ENCODE peak calls at places on chromosomes 2 and 18, in five cellular contexts. Z is stromal cell of bone marrow; I is neural progenitor cell; X is HT1080; H is effector memory CD4-positive, alpha-beta T cell. L is an unnamed sample.

GRCh38 chr2:240602266-240603050 is 15.9 kb downstream of the CAPN10 start:
- DNase-seq in X (no peak), I (no peak), Z (no peak), H (no peak), L (no peak)

GRCh38 chr18:22088029-22088428 is 81.4 kb upstream of the GATA6 start:
- DNase-seq in X (no peak), Z (no peak), H (no peak), I (no peak), L (no peak)

GRCh38 chr2:7835693-7836680 is 845.9 kb upstream of the ID2 start:
- DNase-seq in H (no peak), X (no peak), I (no peak), Z (no peak), L (no peak)

GRCh38 chr18:79692886-79693285 is 13.3 kb downstream of the CTDP1 start:
- DNase-seq in H (no peak), X (no peak), I (no peak), Z (no peak), L (no peak)

GRCh38 chr18:1914489-1914888 is 656.8 kb downstream of the METTL4 start:
- DNase-seq in X (peak), Z (no peak), H (no peak), I (no peak), L (no peak)

GRCh38 chr2:31319391-31320175 is 85.6 kb downstream of the EHD3 start:
- DNase-seq in H (no peak), Z (no peak), I (no peak), X (peak), L (peak)

GRCh38 chr2:28348921-28349320 is 43.7 kb upstream of the FOSL2 start:
- DNase-seq in X (no peak), I (no peak), H (no peak), Z (no peak), L (no peak)

GRCh38 chr2:188023035-188023434 is 268.6 kb upstream of the GULP1 start:
- DNase-seq in Z (no peak), I (no peak), X (no peak), H (no peak), L (no peak)

GRCh38 chr2:169080250-169081035 is 11.1 kb downstream of the DHRS9 start:
- DNase-seq in I (no peak), Z (no peak), X (peak), H (no peak), L (no peak)

GRCh38 chr2:239087041-239087710 is 239.3 kb downstream of the TWIST2 start:
- DNase-seq in X (peak), Z (no peak), I (no peak), H (no peak), L (no peak)

GRCh38 chr2:172734711-172735645 is 667 bp upstream of the RAPGEF4 start:
- DNase-seq in Z (no peak), I (peak), H (no peak), X (no peak), L (no peak)

GRCh38 chr2:3529316-3530025 is 10.1 kb upstream of the ADI1 start:
- DNase-seq in H (no peak), I (no peak), Z (no peak), X (no peak), L (no peak)

GRCh38 chr18:8162797-8163196 is 446.4 kb upstream of the RAB12 start:
- DNase-seq in X (no peak), I (peak), Z (no peak), H (no peak), L (no peak)

GRCh38 chr2:151337643-151338042 is 19.7 kb upstream of the TNFAIP6 start:
- DNase-seq in X (no peak), H (no peak), Z (peak), I (no peak), L (peak)

GRCh38 chr2:105361132-105361889 is 24.0 kb downstream of the C2orf49 start:
- DNase-seq in X (no peak), I (no peak), Z (no peak), H (no peak), L (no peak)

GRCh38 chr18:42176599-42176998 is 221.6 kb downstream of the PIK3C3 start:
- DNase-seq in Z (no peak), I (no peak), H (no peak), X (no peak), L (no peak)

GRCh38 chr2:204280239-204280638 is 265.0 kb upstream of the PARD3B start:
- DNase-seq in X (peak), I (no peak), H (no peak), Z (no peak), L (no peak)

GRCh38 chr2:38245114-38245641 is 131.9 kb downstream of the ATL2 start:
- DNase-seq in Z (no peak), H (no peak), I (no peak), X (peak), L (no peak)

GRCh38 chr2:156512451-156512850 is 76.3 kb downstream of the GPD2 start:
- DNase-seq in I (no peak), H (no peak), X (no peak), Z (no peak), L (no peak)

GRCh38 chr2:238203104-238203972 is at the start of gene ILKAP:
- DNase-seq in X (peak), Z (peak), I (peak), H (peak), L (peak)

GRCh38 chr2:191100216-191100615 is 50.6 kb downstream of the STAT4 start:
- DNase-seq in H (no peak), I (no peak), Z (no peak), X (no peak), L (no peak)

GRCh38 chr2:148994341-148994740 is 44.2 kb upstream of the LYPD6B start:
- DNase-seq in Z (no peak), I (no peak), X (no peak), H (no peak), L (no peak)

GRCh38 chr2:218039171-218039570 is 29.9 kb upstream of the RUFY4 start:
- DNase-seq in H (no peak), Z (no peak), X (peak), I (no peak), L (no peak)

GRCh38 chr18:37946324-37946723 is 380.7 kb upstream of the CELF4 start:
- DNase-seq in I (no peak), Z (no peak), X (no peak), H (no peak), L (no peak)

GRCh38 chr2:159209341-159210306 is 76.9 kb downstream of the WDSUB1 start:
- DNase-seq in H (no peak), X (no peak), Z (no peak), I (no peak), L (no peak)

GRCh38 chr2:169294001-169294675 is 68.2 kb downstream of the LRP2 start:
- DNase-seq in H (no peak), Z (no peak), X (no peak), I (no peak), L (no peak)

GRCh38 chr2:179861777-179862117 is 335 bp upstream of the ZNF385B start:
- DNase-seq in H (no peak), X (no peak), I (peak), Z (no peak), L (no peak)

GRCh38 chr2:23484163-23484740 is 99.3 kb downstream of the KLHL29 start:
- DNase-seq in H (no peak), Z (no peak), X (no peak), I (no peak), L (no peak)

GRCh38 chr2:216842634-216843033 is 17.2 kb downstream of the TNP1 start:
- DNase-seq in X (no peak), Z (no peak), I (no peak), H (no peak), L (no peak)

GRCh38 chr2:164840458-164840929 is 1.1 kb downstream of the COBLL1 start:
- DNase-seq in I (peak), Z (no peak), X (peak), H (no peak), L (no peak)

L was measured in fibroblast of the conjunctiva.